ENCODE peak calls at places on chromosomes 6 and 20, in five cellular contexts. A is cardiac muscle cell, R is heart right ventricle, E is mammary epithelial cell, S is body of pancreas. D is an unnamed sample.

GRCh38 chr20:3966571-3966970 is 48.8 kb downstream of the RNF24 start:
- DNase-seq in A (no peak), R (no peak), E (no peak), S (no peak), D (no peak)

GRCh38 chr6:3444276-3445088 is 12.4 kb downstream of the SLC22A23 start:
- DNase-seq in A (no peak), R (no peak), E (no peak), S (no peak), D (no peak)

GRCh38 chr6:16841241-16841640 is 80.0 kb upstream of the ATXN1 start:
- DNase-seq in A (no peak), R (no peak), E (peak; percentile 54), S (no peak), D (no peak)

GRCh38 chr20:29878777-29879442 is 1378.6 kb upstream of the DEFB115 start:
- DNase-seq in A (no peak), R (no peak), E (no peak), S (no peak), D (no peak)

GRCh38 chr6:52560462-52560861 is 16.4 kb downstream of the TRAM2 start:
- DNase-seq in A (no peak), R (no peak), E (no peak), S (no peak), D (no peak)

GRCh38 chr6:72246926-72247325 is 360.6 kb downstream of the RIMS1 start:
- DNase-seq in A (peak; percentile 6), R (no peak), E (peak; percentile 1), S (peak; percentile 5), D (no peak)

GRCh38 chr6:146408583-146408982 is 135.1 kb upstream of the RAB32 start:
- DNase-seq in A (no peak), R (no peak), E (no peak), S (no peak), D (no peak)

GRCh38 chr6:148272084-148272483 is 70.6 kb upstream of the SASH1 start:
- DNase-seq in A (peak; percentile 90), R (no peak), E (peak; percentile 19), S (no peak), D (no peak)

GRCh38 chr20:49591217-49591865 is 23.4 kb upstream of the PTGIS start:
- DNase-seq in A (peak; percentile 84), R (no peak), E (no peak), S (no peak), D (no peak)

GRCh38 chr20:62061851-62062418 is 3.7 kb downstream of the TAF4 start:
- DNase-seq in A (no peak), R (no peak), E (no peak), S (no peak), D (no peak)

GRCh38 chr6:143150291-143150690 is 89.6 kb downstream of the AIG1 start:
- DNase-seq in A (no peak), R (no peak), E (no peak), S (no peak), D (no peak)

GRCh38 chr20:17431621-17432364 is 99.4 kb downstream of the BFSP1 start:
- DNase-seq in A (peak; percentile 61), R (peak; percentile 36), E (peak; percentile 23), S (peak; percentile 44), D (peak; percentile 57)

GRCh38 chr20:54062812-54063280 is 7.5 kb downstream of the BCAS1 start:
- DNase-seq in A (peak; percentile 65), R (no peak), E (peak; percentile 39), S (no peak), D (no peak)

GRCh38 chr6:117265425-117266266 is at the start of gene VGLL2:
- DNase-seq in A (peak; percentile 62), R (no peak), E (peak; percentile 20), S (peak; percentile 35), D (peak; percentile 11)

GRCh38 chr6:139376604-139377218 is 2.3 kb upstream of the CITED2 start:
- DNase-seq in A (peak; percentile 78), R (peak; percentile 49), E (peak; percentile 58), S (peak; percentile 95), D (no peak)

GRCh38 chr6:73121421-73121993 is 103.8 kb downstream of the KHDC1L start:
- DNase-seq in A (peak; percentile 65), R (no peak), E (peak; percentile 91), S (no peak), D (no peak)

GRCh38 chr6:52534966-52535390 is 41.9 kb downstream of the TRAM2 start:
- DNase-seq in A (no peak), R (no peak), E (no peak), S (no peak), D (no peak)

DNA sequence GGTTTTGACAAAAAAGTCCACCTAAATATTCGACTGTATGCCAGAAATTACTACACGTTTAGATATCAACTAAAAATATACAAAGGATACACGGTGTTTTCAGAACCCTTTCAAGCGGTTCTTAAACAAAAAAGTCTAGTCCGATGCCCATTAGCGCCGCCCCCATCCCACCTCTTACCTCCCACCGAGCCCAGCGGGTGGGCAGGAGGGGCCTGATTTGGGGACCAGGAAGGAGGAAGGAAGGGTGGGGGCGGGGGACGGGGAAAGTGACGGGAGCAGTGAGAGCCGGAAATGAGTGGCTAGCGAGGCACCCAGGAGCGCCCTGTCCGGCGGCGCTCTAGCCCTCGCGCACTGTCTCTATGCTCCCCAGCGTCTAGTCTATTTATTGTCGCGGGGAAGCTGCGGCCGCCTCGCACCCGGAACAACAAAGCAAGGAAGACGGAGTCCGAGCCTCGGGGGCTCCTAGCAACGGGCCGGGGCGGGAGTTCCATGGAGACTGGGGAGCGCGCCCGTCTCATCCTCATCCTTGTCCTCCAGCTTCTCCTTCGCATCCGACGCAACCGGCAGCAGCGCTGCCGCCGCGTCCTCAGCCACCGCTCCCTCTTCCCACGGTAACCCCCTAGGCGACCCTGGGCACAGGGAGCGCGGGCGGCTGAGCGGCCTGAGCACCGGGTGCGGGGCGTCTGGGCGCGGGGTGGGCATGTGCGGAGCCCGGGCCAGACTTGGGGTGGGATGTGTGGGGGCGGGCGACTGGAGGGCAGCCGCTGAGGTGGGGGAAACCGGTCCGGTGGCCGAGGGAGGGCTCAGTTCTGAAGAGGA is at the start of gene TBPL1:
- DNase-seq in A (peak; percentile 99), R (peak; percentile 97), E (peak; percentile 88), S (peak; percentile 93), D (peak; percentile 95)
- TF ChIP-seq CTCF in A (no peak), R (no peak), E (no peak), S (no peak), D (peak; percentile 18)

GRCh38 chr6:85580878-85581267 is 12.8 kb downstream of the SNX14 start:
- DNase-seq in A (peak; percentile 68), R (peak; percentile 45), E (peak; percentile 25), S (peak; percentile 53), D (no peak)
- H3K27ac ChIP-seq in A (no peak overlapping the region), R (no peak overlapping the region), E (no peak overlapping the region), S (peak overlapping the region; percentile 55), D (no peak overlapping the region)

DNA sequence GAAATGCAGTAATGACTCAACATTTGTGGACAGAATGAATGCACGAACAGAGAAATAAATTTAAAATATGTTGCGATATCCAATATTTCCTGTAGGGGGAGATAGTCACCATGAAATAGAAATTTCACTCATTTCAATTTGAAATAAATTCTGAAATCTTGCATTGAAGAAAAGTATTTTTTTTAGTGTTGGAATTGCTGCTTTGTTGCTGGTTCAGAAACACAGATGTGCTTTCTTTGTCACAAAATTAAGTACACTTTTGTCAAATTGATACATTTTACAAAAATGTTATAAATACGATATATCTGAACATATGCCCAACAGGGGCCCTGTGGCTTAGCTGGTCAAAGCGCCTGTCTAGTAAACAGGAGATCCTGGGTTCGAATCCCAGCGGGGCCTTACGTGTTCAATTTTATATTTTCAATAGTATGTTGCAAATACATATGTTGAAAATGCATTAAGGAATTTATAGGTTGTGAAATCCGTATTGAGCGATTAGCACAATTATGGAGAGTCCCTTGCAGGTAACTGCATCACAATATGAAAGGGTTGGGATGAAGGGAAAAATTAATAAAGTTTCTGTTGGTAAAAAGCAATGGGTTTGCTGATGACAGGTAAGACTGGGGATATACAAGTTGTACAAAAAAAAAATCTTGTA is 85.4 kb upstream of the PRSS16 start:
- DNase-seq in A (peak; percentile 58), R (no peak), E (peak; percentile 77), S (peak; percentile 36), D (no peak)
- H3K4me3 ChIP-seq in A (no peak overlapping the region), R (no peak overlapping the region), E (no peak overlapping the region), S (no peak overlapping the region), D (peak overlapping the region; percentile 15)

GRCh38 chr6:118968416-118968815 is 33.5 kb upstream of the MCM9 start:
- DNase-seq in A (peak; percentile 60), R (peak; percentile 5), E (peak; percentile 4), S (no peak), D (no peak)
- TF ChIP-seq CTCF in A (peak; percentile 35), R (peak; percentile 42), E (peak; percentile 28), S (no peak), D (peak; percentile 62)

DNA sequence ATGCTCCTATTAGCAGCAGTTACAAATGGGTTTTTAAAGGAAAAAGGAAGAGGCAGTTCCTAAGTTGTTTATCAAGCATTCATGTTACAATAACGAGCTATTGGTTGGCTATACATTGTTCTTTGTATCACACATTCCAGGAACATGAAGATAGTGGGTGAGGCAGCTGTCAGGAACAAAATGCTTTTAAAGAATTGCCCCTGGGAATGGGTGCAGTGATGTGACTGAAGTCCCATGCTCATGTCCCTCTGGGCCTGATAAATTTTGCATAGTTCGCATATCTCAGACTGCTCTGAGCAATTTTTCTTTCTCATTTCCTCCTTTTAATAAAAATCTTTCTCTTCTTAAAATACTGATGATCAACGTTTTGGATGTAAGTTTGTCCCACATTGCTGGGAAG is 3.7 kb downstream of the ENPP1 start:
- DNase-seq in A (no peak), R (no peak), E (no peak), S (no peak), D (no peak)
- H3K27ac ChIP-seq in A (no peak overlapping the region), R (no peak overlapping the region), E (no peak overlapping the region), S (no peak overlapping the region), D (no peak overlapping the region)

GRCh38 chr6:45479834-45480696 is 102.3 kb upstream of the SUPT3H start:
- DNase-seq in A (peak; percentile 79), R (no peak), E (peak; percentile 36), S (peak; percentile 17), D (no peak)
- H3K4me3 ChIP-seq in A (no peak overlapping the region), R (no peak overlapping the region), E (no peak overlapping the region), S (no peak overlapping the region), D (peak overlapping the region; percentile 40)

DNA sequence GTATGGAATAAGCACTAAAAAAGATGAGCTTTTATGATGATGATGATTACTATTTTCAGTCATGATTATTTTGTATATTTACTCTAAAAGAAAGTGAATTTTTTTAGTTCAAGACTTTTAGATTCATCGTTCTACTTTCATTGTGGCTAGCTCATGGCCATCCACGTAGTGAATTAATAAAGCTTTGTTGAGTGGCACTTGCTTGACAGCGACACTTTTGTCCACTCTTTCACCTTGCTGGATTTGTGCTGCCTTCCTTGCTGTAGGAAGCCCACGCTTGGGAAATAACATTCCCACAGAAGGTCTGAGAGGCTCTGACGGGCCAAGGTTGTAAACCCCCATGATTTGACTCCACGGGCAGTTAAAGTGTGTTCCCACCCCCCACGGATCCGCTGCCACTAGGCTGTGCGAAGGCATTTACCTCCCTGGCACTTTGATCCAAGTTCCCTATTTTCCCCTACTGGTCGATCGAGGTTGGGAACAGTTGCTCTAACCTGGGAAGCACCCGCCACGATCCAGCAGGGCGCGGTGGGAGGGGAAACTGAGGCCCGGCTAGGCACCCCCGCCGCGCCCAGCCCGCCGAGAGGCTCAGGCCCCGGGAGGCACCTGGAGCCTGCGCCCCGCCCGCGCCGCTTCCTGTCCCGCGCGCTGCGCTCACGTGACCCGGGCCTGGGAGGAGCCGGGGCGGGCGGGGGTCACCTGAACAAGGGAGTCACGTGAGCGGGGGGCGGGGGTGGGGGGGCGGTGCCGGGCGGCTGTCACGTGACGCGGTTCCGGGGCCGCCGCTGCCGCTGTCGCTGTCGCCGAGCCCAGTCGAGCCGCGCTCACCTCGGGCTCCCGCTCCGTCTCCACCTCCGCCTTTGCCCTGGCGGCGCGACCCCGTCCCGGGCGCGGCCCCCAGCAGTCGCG is at the start of gene IGF2R:
- DNase-seq in A (peak; percentile 90), R (peak; percentile 93), E (peak; percentile 86), S (peak; percentile 96), D (peak; percentile 92)
- TF ChIP-seq CTCF in A (peak; percentile 23), R (peak; percentile 21), E (no peak), S (no peak), D (no peak)

D was measured in dorsolateral prefrontal cortex.